ENCODE peak calls at places on chromosomes 7 and 10, in five cellular contexts. I is cardiac fibroblast; C is astrocyte of the cerebellum; R is CD8-positive, alpha-beta T cell; J is HFF-Myc. K is an unnamed sample.

GRCh38 chr7:15317215-15317614 is 244.6 kb downstream of the AGMO start:
- DNase-seq in R (no peak), I (no peak), C (no peak), J (no peak), K (no peak)

GRCh38 chr7:75793676-75794075 is 19.9 kb downstream of the CCL24 start:
- DNase-seq in I (no peak), C (no peak), J (no peak), R (no peak), K (no peak)

GRCh38 chr7:150367677-150368097 is 935 bp upstream of the REPIN1 start:
- DNase-seq in C (peak; percentile 48), J (no peak), R (no peak), I (no peak), K (no peak)

GRCh38 chr7:32119790-32120196 is 49.6 kb upstream of the PDE1C start:
- DNase-seq in R (no peak), I (no peak), J (no peak), C (no peak), K (no peak)

GRCh38 chr10:110462308-110463095 is 35.2 kb upstream of the DUSP5 start:
- DNase-seq in I (no peak), J (no peak), R (no peak), C (no peak), K (no peak)

GRCh38 chr10:76086571-76087260 is 655.3 kb downstream of the LRMDA start:
- DNase-seq in C (peak; percentile 74), I (peak; percentile 43), J (peak; percentile 48), R (no peak), K (no peak)

GRCh38 chr7:43636093-43636492 is 53.2 kb downstream of the STK17A start:
- DNase-seq in C (peak; percentile 45), I (peak; percentile 68), J (no peak), R (no peak), K (no peak)

GRCh38 chr10:114492351-114493037 is 88.2 kb upstream of the AFAP1L2 start:
- DNase-seq in I (no peak), C (no peak), R (no peak), J (no peak), K (no peak)

GRCh38 chr10:73358331-73359279 is at the start of gene CFAP70:
- DNase-seq in R (peak; percentile 90), C (peak; percentile 93), I (peak; percentile 97), J (peak; percentile 86), K (peak; percentile 68)

GRCh38 chr7:69399038-69399800 is 199.1 kb upstream of the AUTS2 start:
- DNase-seq in C (no peak), R (no peak), I (no peak), J (no peak), K (no peak)

GRCh38 chr7:135562720-135563119 is 5.0 kb downstream of the NUP205 start:
- DNase-seq in R (no peak), I (no peak), C (no peak), J (no peak), K (no peak)

GRCh38 chr7:43876266-43876665 is 6.9 kb upstream of the MRPS24 start:
- DNase-seq in R (no peak), I (no peak), C (no peak), J (no peak), K (no peak)

GRCh38 chr7:1279041-1279440 is 46.4 kb downstream of the UNCX start:
- DNase-seq in C (no peak), R (no peak), J (no peak), I (no peak), K (no peak)

GRCh38 chr10:93481931-93482834 is at the start of gene MYOF:
- DNase-seq in I (peak; percentile 95), R (peak; percentile 50), C (peak; percentile 77), J (no peak), K (peak; percentile 83)

GRCh38 chr7:23107781-23108180 is 2.2 kb downstream of the KLHL7 start:
- DNase-seq in R (no peak), I (no peak), J (no peak), C (no peak), K (no peak)

GRCh38 chr7:29308424-29308823 is 113.8 kb downstream of the CHN2 start:
- DNase-seq in C (no peak), I (no peak), J (no peak), R (no peak), K (no peak)

GRCh38 chr7:29306276-29307036 is 111.9 kb downstream of the CHN2 start:
- DNase-seq in C (no peak), R (no peak), J (no peak), I (no peak), K (no peak)

GRCh38 chr7:29311314-29311713 is 116.7 kb downstream of the CHN2 start:
- DNase-seq in I (no peak), C (no peak), J (no peak), R (no peak), K (no peak)

GRCh38 chr7:29310625-29311024 is 116.0 kb downstream of the CHN2 start:
- DNase-seq in I (no peak), J (no peak), R (no peak), C (no peak), K (no peak)

DNA sequence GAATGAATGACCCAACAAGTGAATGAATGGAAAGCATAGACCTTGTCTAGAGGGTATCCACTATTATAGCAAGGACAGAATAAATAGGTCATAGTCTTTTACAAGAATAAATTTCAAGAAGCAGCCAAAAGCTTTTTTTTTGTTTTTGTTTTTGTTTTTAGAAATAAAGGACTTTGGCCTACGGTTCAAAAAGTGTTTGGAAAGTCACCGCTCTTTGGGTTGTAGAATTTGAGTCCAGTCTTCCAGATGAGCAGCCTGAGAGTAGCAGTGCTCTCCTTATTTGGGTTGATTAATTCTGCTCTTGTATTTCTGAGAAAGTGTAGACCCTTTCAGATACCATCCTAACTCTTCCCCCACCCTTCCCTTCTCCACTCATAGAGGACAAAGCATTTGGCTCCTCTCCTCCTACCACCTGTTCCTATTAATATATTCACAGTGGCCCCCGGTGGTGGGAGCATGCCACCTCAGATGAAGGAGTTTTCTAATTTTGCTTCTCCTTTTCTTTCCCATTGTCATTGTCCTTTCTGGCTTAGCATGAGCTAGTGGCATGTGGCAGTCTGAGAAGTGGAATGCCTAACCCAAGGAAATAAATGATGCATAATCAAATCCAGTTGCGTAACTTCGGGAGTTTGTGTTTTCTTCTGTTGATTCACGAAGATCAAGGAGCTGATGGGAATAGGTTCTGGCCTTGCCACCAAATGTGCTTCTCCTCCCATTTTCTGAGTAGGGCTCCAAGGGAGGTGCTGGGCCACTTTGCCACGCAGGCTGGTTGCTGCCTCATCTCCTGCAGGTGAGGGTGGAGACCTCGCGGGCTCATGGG is 114.7 kb downstream of the CHN2 start:
- DNase-seq in R (no peak), C (no peak), I (no peak), J (no peak), K (no peak)
- TF ChIP-seq CTCF in R (no peak), C (peak; percentile 8), I (peak; percentile 6), J (peak; percentile 14), K (no peak)

GRCh38 chr10:85786401-85786899 is 580.1 kb downstream of the GRID1 start:
- DNase-seq in I (no peak), R (no peak), J (no peak), C (no peak), K (no peak)
- TF ChIP-seq CTCF in I (no peak), R (no peak), J (no peak), C (no peak), K (no peak)

GRCh38 chr7:91683823-91684222 is 196.7 kb downstream of the MTERF1 start:
- DNase-seq in J (peak; percentile 67), R (no peak), I (peak; percentile 64), C (peak; percentile 23), K (peak; percentile 26)
- TF ChIP-seq CTCF in J (no peak), R (no peak), I (no peak), C (no peak), K (no peak)

DNA sequence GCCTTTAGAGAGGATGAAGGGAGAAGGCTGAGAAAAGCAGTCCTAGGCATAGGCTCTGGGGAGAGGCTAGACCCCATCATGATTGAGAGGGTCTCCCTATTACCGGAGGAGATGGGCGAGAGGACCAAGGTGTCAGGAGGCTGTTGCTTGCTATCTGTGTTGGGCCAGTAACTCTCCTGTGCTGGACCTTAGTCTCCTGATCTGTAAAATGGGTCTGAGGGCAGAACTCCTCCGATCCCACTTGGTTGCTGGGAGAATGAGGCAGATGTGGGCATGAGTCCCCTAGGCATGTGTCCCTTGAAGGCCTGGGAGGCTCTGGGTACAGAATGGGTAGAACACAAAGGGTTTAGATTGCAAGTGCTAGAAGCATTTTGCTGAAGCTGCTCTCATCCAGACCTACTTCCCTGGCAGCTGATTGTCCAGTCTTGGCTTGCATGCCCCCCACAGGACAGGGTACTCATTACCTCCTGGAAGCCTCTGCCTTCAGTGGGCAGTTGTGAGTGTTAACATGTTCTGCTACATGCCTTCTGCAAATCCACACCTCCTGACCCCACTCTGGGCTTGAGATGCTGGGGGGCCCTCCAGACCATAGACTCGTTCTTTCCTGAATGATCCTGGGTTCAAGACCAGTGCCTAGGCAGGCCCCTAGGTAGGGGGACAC is 4.4 kb downstream of the ZMIZ1 start:
- DNase-seq in I (no peak), C (no peak), R (no peak), J (no peak), K (no peak)
- TF ChIP-seq CTCF in I (peak; percentile 12), C (peak; percentile 24), R (no peak), J (no peak), K (peak; percentile 7)

GRCh38 chr7:28270536-28270935 is 89.9 kb upstream of the JAZF1 start:
- DNase-seq in R (no peak), C (no peak), I (no peak), J (no peak), K (no peak)

GRCh38 chr7:28269700-28270361 is 89.2 kb upstream of the JAZF1 start:
- DNase-seq in I (no peak), C (no peak), J (no peak), R (no peak), K (no peak)

GRCh38 chr7:28277364-28277763 is 96.8 kb upstream of the JAZF1 start:
- DNase-seq in R (no peak), I (no peak), C (no peak), J (no peak), K (no peak)

GRCh38 chr7:28276303-28276702 is 95.7 kb upstream of the JAZF1 start:
- DNase-seq in I (peak; percentile 6), R (no peak), C (no peak), J (no peak), K (no peak)

GRCh38 chr7:28272461-28272877 is 91.9 kb upstream of the JAZF1 start:
- DNase-seq in J (peak; percentile 5), C (peak; percentile 36), R (peak; percentile 38), I (peak; percentile 72), K (peak; percentile 7)
- TF ChIP-seq CTCF in J (peak; percentile 79), C (peak; percentile 86), R (peak; percentile 45), I (peak; percentile 81), K (peak; percentile 81)

GRCh38 chr10:279655-280054 is 144.4 kb downstream of the ZMYND11 start:
- DNase-seq in J (no peak), I (no peak), R (no peak), C (no peak), K (no peak)
- TF ChIP-seq CTCF in J (peak; percentile 7), I (no peak), R (no peak), C (no peak), K (no peak)

DNA sequence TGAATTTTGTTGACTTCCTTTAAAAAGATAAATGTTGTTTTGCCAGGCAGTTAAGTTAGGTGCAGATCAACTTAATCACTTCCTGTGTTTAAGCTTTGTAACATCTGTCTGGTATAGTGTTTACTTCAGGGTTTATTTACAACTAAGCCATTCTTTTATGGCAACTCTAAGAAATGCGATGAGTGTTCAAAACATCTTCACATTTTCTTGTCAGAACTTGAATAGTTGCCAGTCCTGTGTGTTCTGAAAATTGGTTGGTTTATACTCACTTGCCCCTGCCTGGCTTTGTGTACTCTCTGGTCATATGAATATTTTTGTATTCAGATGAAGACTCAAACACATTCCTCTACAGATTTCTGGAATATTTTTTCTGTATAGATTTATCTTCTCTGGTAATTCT is 327.2 kb downstream of the MDFIC start:
- DNase-seq in J (peak; percentile 66), I (peak; percentile 18), C (no peak), R (no peak), K (no peak)
- TF ChIP-seq CTCF in J (no peak), I (no peak), C (no peak), R (no peak), K (no peak)

K was measured in AG04449.